ENCODE peak calls at places on chromosomes 16 and 17, in seven cellular contexts. H is HL-60; M is T-helper 17 cell; Z is NCI-H748 treated with DMSO at 0.1 percent for 48 hours; N is left cardiac atrium; X is activated CD8-positive, alpha-beta memory T cell treated with anti-CD3 and anti-CD28 coated beads for 1 hour; O is anterior cingulate cortex. Q is an unnamed sample.

GRCh38 chr17:7992516-7992915 is 9.9 kb upstream of the GUCY2D start:
- DNase-seq in H (no peak), M (no peak), Z (no peak), N (no peak), X (no peak), O (no peak), Q (no peak)

GRCh38 chr17:72185571-72185970 is 64.8 kb downstream of the SOX9 start:
- DNase-seq in H (no peak), M (no peak), Z (no peak), N (peak; percentile 46), X (no peak), O (no peak), Q (peak; percentile 50)

GRCh38 chr16:89116341-89117238 is 22.9 kb downstream of the ACSF3 start:
- DNase-seq in H (no peak), M (no peak), Z (no peak), N (peak; percentile 18), X (no peak), O (no peak), Q (peak; percentile 56)

GRCh38 chr17:51085150-51085805 is 35.4 kb downstream of the SPAG9 start:
- DNase-seq in H (no peak), M (no peak), Z (no peak), N (no peak), X (no peak), O (no peak), Q (no peak)

GRCh38 chr16:80751167-80751566 is 53.2 kb downstream of the CDYL2 start:
- DNase-seq in H (no peak), M (no peak), Z (no peak), N (no peak), X (no peak), O (no peak), Q (no peak)

GRCh38 chr16:84614914-84615813 is 2.7 kb downstream of the COTL1 start:
- DNase-seq in H (peak; percentile 27), M (no peak), Z (no peak), N (no peak), X (no peak), O (no peak), Q (no peak)

GRCh38 chr16:28130099-28131088 is 66.9 kb upstream of the GSG1L start:
- DNase-seq in H (no peak), M (no peak), Z (no peak), N (no peak), X (no peak), O (no peak), Q (no peak)

GRCh38 chr16:72092832-72093447 is 480 bp downstream of the TXNL4B start:
- DNase-seq in H (no peak), M (no peak), Z (no peak), N (no peak), X (no peak), O (no peak), Q (no peak)

GRCh38 chr17:2948721-2949468 is 114.5 kb downstream of the OR1D5 start:
- DNase-seq in H (no peak), M (no peak), Z (no peak), N (no peak), X (no peak), O (no peak), Q (no peak)